ENCODE peak calls at places on chromosomes 12 and 14, in ten cellular contexts. D is cardiac muscle cell; G is CD4-positive, CD25-positive, alpha-beta regulatory T cell; U is body of pancreas; T is transverse colon; A is GM23338; O is stomach; Y is hepatocyte; L is mucosa of descending colon; P is left ventricle myocardium inferior. R is an unnamed sample.
A peak's percentile ranks its signal among the peaks of the same experiment; 100 is the strongest.

GRCh38 chr14:32354716-32355115 is 25.6 kb downstream of the AKAP6 start:
- DNase-seq in L (peak; percentile 18), A (peak; percentile 24), G (no peak), D (no peak), P (peak; percentile 21), U (peak; percentile 12), T (no peak), O (no peak), Y (no peak), R (no peak)

GRCh38 chr12:11986165-11986564 is 84.6 kb upstream of the BCL2L14 start:
- DNase-seq in T (no peak), Y (no peak), A (no peak), P (no peak), U (no peak), O (no peak), G (no peak), D (no peak), L (no peak), R (no peak)

GRCh38 chr14:86072134-86072894 is 542.4 kb downstream of the FLRT2 start:
- DNase-seq in A (no peak), Y (no peak), P (no peak), T (no peak), D (no peak), U (no peak), O (no peak), L (no peak), G (no peak), R (no peak)

GRCh38 chr14:38469156-38469555 is 213.3 kb upstream of the CLEC14A start:
- DNase-seq in O (no peak), L (no peak), A (no peak), Y (no peak), U (no peak), G (no peak), P (no peak), D (no peak), T (no peak), R (no peak)

GRCh38 chr14:28690029-28690683 is 76.4 kb upstream of the FOXG1 start:
- DNase-seq in Y (no peak), O (no peak), T (no peak), A (no peak), U (no peak), P (no peak), G (no peak), L (no peak), D (no peak), R (no peak)

GRCh38 chr12:39006286-39006685 is 100.9 kb upstream of the CPNE8 start:
- DNase-seq in O (no peak), D (no peak), U (no peak), G (no peak), T (no peak), P (no peak), Y (no peak), A (no peak), L (no peak), R (no peak)

GRCh38 chr12:65649126-65649525 is 175.2 kb upstream of the HMGA2 start:
- DNase-seq in O (no peak), T (peak; percentile 19), Y (no peak), U (no peak), A (no peak), G (no peak), L (peak; percentile 33), D (no peak), P (no peak), R (no peak)

GRCh38 chr12:49623142-49623899 is at the start of gene PRPF40B:
- DNase-seq in U (peak; percentile 89), T (peak; percentile 91), D (peak; percentile 94), Y (peak; percentile 95), O (peak; percentile 93), P (peak; percentile 90), G (peak; percentile 80), A (peak; percentile 90), L (peak; percentile 91), R (peak; percentile 71)

GRCh38 chr12:94168041-94168440 is 19.7 kb downstream of the PLXNC1 start:
- DNase-seq in P (no peak), U (no peak), A (no peak), L (no peak), Y (no peak), D (no peak), T (no peak), O (no peak), G (no peak), R (no peak)

DNA sequence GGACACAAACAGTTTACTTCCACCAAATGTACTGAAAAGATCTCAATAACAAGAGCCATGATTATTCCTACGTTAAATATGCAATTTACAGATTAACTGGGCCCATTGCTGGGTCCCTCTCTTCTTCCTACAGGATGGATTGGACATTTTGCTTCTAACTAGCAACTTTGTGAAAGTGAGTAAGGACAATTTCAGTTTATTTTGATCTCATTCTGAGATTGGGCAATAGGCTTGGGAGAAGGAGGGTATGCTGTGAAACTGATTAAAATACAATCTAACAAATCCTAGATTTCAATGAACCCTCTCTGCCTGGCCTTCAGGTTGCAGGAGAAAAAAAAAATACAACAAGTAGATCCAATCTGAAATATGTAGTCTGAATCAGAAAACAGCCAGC is 121.5 kb downstream of the PRKD1 start:
- DNase-seq in G (no peak), A (no peak), P (no peak), U (no peak), T (no peak), L (no peak), Y (no peak), D (no peak), O (no peak), R (no peak)
- H3K4me1 ChIP-seq in G (no peaks in the 10 kb centered on the region), A (peaks cover 57% of the 10 kb centered on the region), P (peaks cover 32% of the 10 kb centered on the region), U (peaks cover 39% of the 10 kb centered on the region), T (peaks cover 3% of the 10 kb centered on the region), L (no peaks in the 10 kb centered on the region), Y (peaks cover 5% of the 10 kb centered on the region), D (peaks cover 3% of the 10 kb centered on the region), O (peaks cover 34% of the 10 kb centered on the region), R (no peaks in the 10 kb centered on the region)

GRCh38 chr12:52636189-52636588 is 15.8 kb downstream of the KRT2 start:
- DNase-seq in D (no peak), G (no peak), A (no peak), O (no peak), T (no peak), U (no peak), P (no peak), L (no peak), Y (no peak), R (no peak)
- H3K4me1 ChIP-seq in D (peaks cover 7% of the 10 kb centered on the region), G (no peaks in the 10 kb centered on the region), A (no peaks in the 10 kb centered on the region), O (peaks cover 13% of the 10 kb centered on the region), T (no peaks in the 10 kb centered on the region), U (no peaks in the 10 kb centered on the region), P (peaks cover 4% of the 10 kb centered on the region), L (no peaks in the 10 kb centered on the region), Y (peaks cover 3% of the 10 kb centered on the region), R (no peaks in the 10 kb centered on the region)

DNA sequence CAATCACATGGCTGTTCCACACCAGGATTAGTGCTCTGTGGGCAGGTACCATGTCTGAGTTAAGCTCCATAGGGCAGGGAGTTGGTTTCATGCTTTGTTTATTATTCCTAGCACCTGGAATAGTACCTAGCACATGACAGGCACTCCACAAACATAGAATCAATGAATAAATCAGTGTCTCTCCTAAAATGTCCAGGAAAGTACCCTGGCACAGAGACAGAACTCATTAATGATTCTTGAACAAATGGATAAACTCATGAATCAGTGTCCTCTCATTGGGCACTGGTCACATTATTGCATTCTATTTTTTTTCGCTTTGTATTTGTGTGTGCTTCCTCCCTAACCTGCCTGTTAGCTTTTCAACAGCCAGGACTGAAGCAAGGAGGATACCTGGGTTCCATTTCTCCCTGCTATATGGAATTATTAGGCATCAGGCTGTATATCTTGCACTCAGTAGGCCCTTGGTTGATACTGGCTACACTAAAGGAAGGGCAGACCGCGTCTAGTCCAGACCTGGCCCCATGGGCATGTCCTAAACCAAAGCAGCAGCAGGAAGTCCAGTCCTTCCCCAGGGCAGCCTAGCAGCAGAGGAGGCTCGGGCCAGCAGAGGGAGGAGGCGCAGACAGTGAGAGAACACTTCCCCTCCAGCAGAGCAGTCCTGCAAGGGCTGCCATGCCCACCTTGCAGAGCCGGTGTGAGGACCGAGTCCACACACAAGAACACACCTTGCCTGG is 18.4 kb downstream of the HDAC7 start:
- DNase-seq in T (no peak), P (peak; percentile 58), A (no peak), Y (no peak), O (no peak), G (no peak), L (peak; percentile 20), U (no peak), D (no peak), R (no peak)
- H3K4me1 ChIP-seq in T (peaks cover 72% of the 10 kb centered on the region), P (peaks cover 85% of the 10 kb centered on the region), A (peaks cover 3% of the 10 kb centered on the region), Y (peaks cover 10% of the 10 kb centered on the region), O (peaks cover 91% of the 10 kb centered on the region), G (peaks cover 60% of the 10 kb centered on the region), L (peaks cover 22% of the 10 kb centered on the region), U (peaks cover 68% of the 10 kb centered on the region), D (peaks cover 18% of the 10 kb centered on the region), R (peaks cover 4% of the 10 kb centered on the region)

DNA sequence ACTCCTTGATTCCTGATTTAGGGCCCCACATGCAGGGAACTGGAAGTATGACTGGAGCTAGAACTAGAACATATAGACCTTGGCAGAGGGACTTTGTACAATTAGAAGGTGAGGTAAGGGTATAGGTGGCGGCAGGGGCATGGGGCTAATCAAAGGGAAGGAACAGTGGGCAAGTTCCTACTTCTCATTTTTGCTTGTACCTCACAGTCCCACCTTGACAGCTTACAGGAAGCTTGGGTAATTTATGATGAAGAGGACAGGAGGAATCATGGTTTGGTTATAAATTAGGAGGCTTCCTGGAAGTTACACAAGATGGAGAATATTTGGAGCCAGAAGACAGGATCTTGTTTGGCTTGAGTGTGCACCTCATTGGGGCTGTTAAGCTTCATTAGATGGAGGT is 33.4 kb downstream of the SUSD6 start:
- DNase-seq in Y (no peak), P (no peak), A (no peak), G (no peak), U (no peak), D (no peak), O (no peak), T (no peak), L (no peak), R (no peak)
- H3K4me1 ChIP-seq in Y (peaks cover 33% of the 10 kb centered on the region), P (peaks cover 74% of the 10 kb centered on the region), A (peaks cover 11% of the 10 kb centered on the region), G (peaks cover 34% of the 10 kb centered on the region), U (peaks cover 70% of the 10 kb centered on the region), D (peaks cover 28% of the 10 kb centered on the region), O (peaks cover 81% of the 10 kb centered on the region), T (peaks cover 57% of the 10 kb centered on the region), L (peaks cover 62% of the 10 kb centered on the region), R (peaks cover 1% of the 10 kb centered on the region)

DNA sequence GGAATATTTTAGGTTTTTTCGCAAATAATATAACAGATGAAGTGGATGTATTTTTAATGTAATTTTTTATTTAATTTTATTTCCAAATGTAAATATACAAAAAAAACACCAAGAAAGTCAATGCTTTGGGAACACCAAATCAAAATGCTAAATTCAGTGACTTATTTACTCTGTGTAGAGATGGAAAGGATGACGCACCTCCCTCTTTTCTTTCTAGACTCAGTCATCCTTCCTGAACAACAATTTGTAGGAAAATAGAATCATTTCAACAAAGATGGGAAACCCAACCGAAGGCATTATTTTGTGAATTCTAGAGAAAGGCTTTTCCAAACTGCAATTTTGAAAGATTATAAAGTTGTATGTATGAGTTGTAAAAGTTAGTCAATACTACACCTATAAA is 57.7 kb downstream of the CCER1 start:
- DNase-seq in G (no peak), Y (no peak), L (no peak), A (no peak), T (no peak), D (no peak), U (no peak), P (no peak), O (no peak), R (no peak)
- H3K4me1 ChIP-seq in G (no peaks in the 10 kb centered on the region), Y (no peaks in the 10 kb centered on the region), L (no peaks in the 10 kb centered on the region), A (no peaks in the 10 kb centered on the region), T (no peaks in the 10 kb centered on the region), D (no peaks in the 10 kb centered on the region), U (no peaks in the 10 kb centered on the region), P (no peaks in the 10 kb centered on the region), O (no peaks in the 10 kb centered on the region), R (no peaks in the 10 kb centered on the region)

R was measured in iPS DF 6.9.